ENCODE peak calls at places on chromosomes 11 and 22, in five cellular contexts. One of them, this sample, is unnamed.

GRCh38 chr22:17770180-17771077 is 3.8 kb downstream of the BID start:
- DNase-seq in neural progenitor cell: no peak
- DNase-seq in transverse colon: no peak
- DNase-seq in cardiac fibroblast: no peak
- DNase-seq in CD8-positive, alpha-beta T cell: no peak
- DNase-seq in this sample: no peak

GRCh38 chr11:73334244-73335203 is 26.4 kb downstream of the ARHGEF17 start:
- DNase-seq in neural progenitor cell: peak; percentile 39
- DNase-seq in transverse colon: peak; percentile 67
- DNase-seq in cardiac fibroblast: peak; percentile 88
- DNase-seq in CD8-positive, alpha-beta T cell: no peak
- DNase-seq in this sample: no peak

GRCh38 chr11:10304495-10305261 is at the start of gene ADM:
- DNase-seq in neural progenitor cell: peak; percentile 86
- DNase-seq in transverse colon: peak; percentile 93
- DNase-seq in cardiac fibroblast: peak; percentile 96
- DNase-seq in CD8-positive, alpha-beta T cell: no peak
- DNase-seq in this sample: no peak

GRCh38 chr22:44196241-44196640 is 15.5 kb downstream of the PARVG start:
- DNase-seq in neural progenitor cell: no peak
- DNase-seq in transverse colon: no peak
- DNase-seq in cardiac fibroblast: no peak
- DNase-seq in CD8-positive, alpha-beta T cell: no peak
- DNase-seq in this sample: no peak

GRCh38 chr22:36405671-36406070 is 17.9 kb upstream of the MYH9 start:
- DNase-seq in neural progenitor cell: no peak
- DNase-seq in transverse colon: peak; percentile 56
- DNase-seq in cardiac fibroblast: peak; percentile 44
- DNase-seq in CD8-positive, alpha-beta T cell: peak; percentile 47
- DNase-seq in this sample: no peak

GRCh38 chr11:77865805-77866204 is 44.9 kb downstream of the AAMDC start:
- DNase-seq in neural progenitor cell: no peak
- DNase-seq in transverse colon: no peak
- DNase-seq in cardiac fibroblast: no peak
- DNase-seq in CD8-positive, alpha-beta T cell: no peak
- DNase-seq in this sample: no peak

GRCh38 chr22:22721681-22722309 is 77.4 kb downstream of the GGTLC2 start:
- DNase-seq in neural progenitor cell: no peak
- DNase-seq in transverse colon: no peak
- DNase-seq in cardiac fibroblast: peak; percentile 89
- DNase-seq in CD8-positive, alpha-beta T cell: peak; percentile 31
- DNase-seq in this sample: peak; percentile 72

GRCh38 chr11:45900916-45901617 is 6.0 kb downstream of the FREY1 start:
- DNase-seq in neural progenitor cell: peak; percentile 48
- DNase-seq in transverse colon: no peak
- DNase-seq in cardiac fibroblast: no peak
- DNase-seq in CD8-positive, alpha-beta T cell: no peak
- DNase-seq in this sample: no peak

GRCh38 chr11:99920956-99921355 is 766.1 kb upstream of the ARHGAP42 start:
- DNase-seq in neural progenitor cell: no peak
- DNase-seq in transverse colon: no peak
- DNase-seq in cardiac fibroblast: no peak
- DNase-seq in CD8-positive, alpha-beta T cell: no peak
- DNase-seq in this sample: no peak

GRCh38 chr11:83852012-83852411 is 565.8 kb upstream of the CCDC90B start:
- DNase-seq in neural progenitor cell: no peak
- DNase-seq in transverse colon: no peak
- DNase-seq in cardiac fibroblast: no peak
- DNase-seq in CD8-positive, alpha-beta T cell: no peak
- DNase-seq in this sample: no peak

GRCh38 chr11:22670803-22671202 is 4.4 kb downstream of the GAS2 start:
- DNase-seq in neural progenitor cell: no peak
- DNase-seq in transverse colon: no peak
- DNase-seq in cardiac fibroblast: peak; percentile 32
- DNase-seq in CD8-positive, alpha-beta T cell: no peak
- DNase-seq in this sample: no peak

GRCh38 chr22:31091106-31091975 is 10.2 kb downstream of the SMTN start:
- DNase-seq in neural progenitor cell: no peak
- DNase-seq in transverse colon: peak; percentile 62
- DNase-seq in cardiac fibroblast: no peak
- DNase-seq in CD8-positive, alpha-beta T cell: no peak
- DNase-seq in this sample: no peak

GRCh38 chr22:35313311-35314121 is 13.8 kb downstream of the TOM1 start:
- DNase-seq in neural progenitor cell: no peak
- DNase-seq in transverse colon: no peak
- DNase-seq in cardiac fibroblast: peak; percentile 97
- DNase-seq in CD8-positive, alpha-beta T cell: no peak
- DNase-seq in this sample: no peak

GRCh38 chr11:66845876-66846212 is 2.6 kb downstream of the RCE1 start:
- DNase-seq in neural progenitor cell: no peak
- DNase-seq in transverse colon: no peak
- DNase-seq in cardiac fibroblast: no peak
- DNase-seq in CD8-positive, alpha-beta T cell: no peak
- DNase-seq in this sample: no peak

GRCh38 chr11:1880746-1881441 is 10.8 kb downstream of the PRR33 start:
- DNase-seq in neural progenitor cell: no peak
- DNase-seq in transverse colon: no peak
- DNase-seq in cardiac fibroblast: peak; percentile 30
- DNase-seq in CD8-positive, alpha-beta T cell: no peak
- DNase-seq in this sample: no peak

GRCh38 chr11:92417326-92417725 is 192.7 kb downstream of the FAT3 start:
- DNase-seq in neural progenitor cell: no peak
- DNase-seq in transverse colon: no peak
- DNase-seq in cardiac fibroblast: no peak
- DNase-seq in CD8-positive, alpha-beta T cell: no peak
- DNase-seq in this sample: no peak

DNA sequence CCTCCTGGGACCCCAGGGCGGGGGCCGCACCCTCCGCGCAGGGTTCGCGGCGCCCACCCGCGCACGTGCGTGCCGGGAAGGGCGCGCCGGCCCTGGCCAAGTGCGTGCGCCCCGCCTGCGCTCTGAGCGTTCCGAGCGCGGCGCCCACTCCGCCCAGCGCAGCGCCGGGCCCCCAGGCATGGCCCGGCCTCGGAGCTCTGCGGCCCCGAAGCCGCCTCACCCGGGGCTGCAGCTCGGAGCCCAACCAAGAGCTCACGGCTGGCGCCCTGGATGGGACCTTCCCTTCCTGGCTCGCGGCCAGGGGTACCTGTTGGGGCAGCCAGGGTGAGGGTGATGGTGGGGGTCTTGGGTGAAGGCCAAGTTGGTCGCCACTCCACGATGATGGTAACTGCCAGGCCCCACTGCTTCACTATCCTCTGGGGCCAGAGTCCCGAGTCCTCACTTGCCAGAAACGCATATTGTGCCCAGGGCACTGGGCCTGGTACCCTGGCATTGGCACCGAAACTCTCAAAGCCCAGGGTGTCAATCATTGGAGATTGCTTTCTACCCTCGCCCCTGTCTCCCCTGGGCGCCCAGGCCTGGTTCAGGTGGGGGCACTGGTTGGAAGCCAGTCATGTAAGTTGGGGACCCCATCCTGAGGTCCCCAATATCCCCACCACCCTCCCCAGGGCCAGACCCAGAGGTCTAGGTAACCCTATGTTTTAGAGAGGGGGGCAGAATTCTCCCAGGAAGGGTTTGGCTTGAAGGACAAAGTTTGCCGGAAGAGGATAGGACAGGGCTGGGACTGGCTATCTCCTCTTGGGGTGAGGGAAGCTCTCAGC is 889 bp downstream of the ANO1 start:
- DNase-seq in neural progenitor cell: peak; percentile 36
- DNase-seq in transverse colon: no peak
- DNase-seq in cardiac fibroblast: no peak
- DNase-seq in CD8-positive, alpha-beta T cell: no peak
- DNase-seq in this sample: no peak
- H3K4me3 ChIP-seq in neural progenitor cell: peak overlapping the region; percentile 38
- H3K4me3 ChIP-seq in transverse colon: peak overlapping the region; percentile 32
- H3K4me3 ChIP-seq in cardiac fibroblast: no peak overlapping the region
- H3K4me3 ChIP-seq in CD8-positive, alpha-beta T cell: no peak overlapping the region
- H3K4me3 ChIP-seq in this sample: no peak overlapping the region

GRCh38 chr11:124970925-124971324 is 16.9 kb downstream of the CCDC15 start:
- DNase-seq in neural progenitor cell: peak; percentile 48
- DNase-seq in transverse colon: no peak
- DNase-seq in cardiac fibroblast: peak; percentile 65
- DNase-seq in CD8-positive, alpha-beta T cell: no peak
- DNase-seq in this sample: no peak
- TF ChIP-seq CTCF in neural progenitor cell: peak; percentile 43
- TF ChIP-seq CTCF in transverse colon: no peak
- TF ChIP-seq CTCF in cardiac fibroblast: no peak
- TF ChIP-seq CTCF in CD8-positive, alpha-beta T cell: no peak
- TF ChIP-seq CTCF in this sample: peak; percentile 11

GRCh38 chr11:27347949-27348879 is 14.8 kb downstream of the CCDC34 start:
- DNase-seq in neural progenitor cell: peak; percentile 61
- DNase-seq in transverse colon: no peak
- DNase-seq in cardiac fibroblast: no peak
- DNase-seq in CD8-positive, alpha-beta T cell: no peak
- DNase-seq in this sample: no peak
- H3K4me3 ChIP-seq in neural progenitor cell: peak overlapping the region; percentile 25
- H3K4me3 ChIP-seq in transverse colon: no peak overlapping the region
- H3K4me3 ChIP-seq in cardiac fibroblast: no peak overlapping the region
- H3K4me3 ChIP-seq in CD8-positive, alpha-beta T cell: no peak overlapping the region
- H3K4me3 ChIP-seq in this sample: no peak overlapping the region

GRCh38 chr11:120228794-120229384 is 11.1 kb upstream of the POU2F3 start:
- DNase-seq in neural progenitor cell: peak; percentile 40
- DNase-seq in transverse colon: no peak
- DNase-seq in cardiac fibroblast: no peak
- DNase-seq in CD8-positive, alpha-beta T cell: no peak
- DNase-seq in this sample: no peak
- TF ChIP-seq CTCF in neural progenitor cell: peak; percentile 46
- TF ChIP-seq CTCF in transverse colon: no peak
- TF ChIP-seq CTCF in cardiac fibroblast: peak; percentile 17
- TF ChIP-seq CTCF in CD8-positive, alpha-beta T cell: no peak
- TF ChIP-seq CTCF in this sample: peak; percentile 33

DNA sequence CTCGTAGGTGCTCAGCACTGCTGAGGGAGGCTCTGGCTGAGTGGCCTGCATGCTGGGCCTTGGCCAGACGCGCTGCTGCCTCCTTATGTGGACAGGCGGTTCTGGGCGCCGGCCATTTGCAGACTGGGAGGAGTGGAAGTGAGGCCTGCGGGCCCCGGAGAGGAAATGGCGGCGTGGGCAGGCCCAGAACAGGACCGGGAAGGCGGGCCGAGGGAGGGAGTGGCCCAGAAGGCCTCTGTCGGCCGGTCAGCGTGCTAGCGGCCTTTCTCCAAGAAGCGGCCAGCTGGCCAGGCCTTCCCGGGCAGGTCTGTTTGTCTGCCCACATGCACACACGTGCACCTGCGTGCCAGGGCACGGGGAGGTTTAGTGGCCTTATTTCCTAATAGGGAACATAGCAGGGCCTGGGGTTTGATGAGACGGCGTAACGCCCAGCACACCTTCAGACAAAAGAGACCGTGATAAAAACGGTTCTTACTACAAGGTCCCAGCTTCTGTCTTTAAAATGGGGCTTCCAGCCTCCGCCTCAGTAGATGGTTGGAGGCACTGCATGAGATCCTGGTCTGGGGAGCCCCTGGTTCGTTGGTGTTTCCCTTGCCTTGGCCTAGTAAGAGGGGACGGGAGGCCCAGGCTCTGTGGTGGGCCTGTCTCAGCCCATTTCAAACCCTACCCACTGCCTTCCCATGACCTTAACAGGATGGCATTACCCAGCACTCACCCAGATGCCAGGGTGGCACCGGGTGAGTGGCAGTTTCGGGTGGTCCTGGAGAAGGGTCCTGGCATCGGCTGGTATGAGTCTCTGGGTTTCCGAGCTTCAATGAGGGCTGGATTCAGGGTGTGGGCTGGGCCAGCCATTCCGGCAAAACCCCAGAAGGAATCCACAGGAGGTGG is 65.1 kb upstream of the PPARA start:
- DNase-seq in neural progenitor cell: no peak
- DNase-seq in transverse colon: peak; percentile 69
- DNase-seq in cardiac fibroblast: peak; percentile 93
- DNase-seq in CD8-positive, alpha-beta T cell: no peak
- DNase-seq in this sample: no peak
- H3K4me3 ChIP-seq in neural progenitor cell: no peak overlapping the region
- H3K4me3 ChIP-seq in transverse colon: peak overlapping the region; percentile 13
- H3K4me3 ChIP-seq in cardiac fibroblast: peak overlapping the region; percentile 72
- H3K4me3 ChIP-seq in CD8-positive, alpha-beta T cell: no peak overlapping the region
- H3K4me3 ChIP-seq in this sample: no peak overlapping the region

GRCh38 chr11:32334822-32335221 is 100.5 kb downstream of the WT1 start:
- DNase-seq in neural progenitor cell: peak; percentile 67
- DNase-seq in transverse colon: peak; percentile 23
- DNase-seq in cardiac fibroblast: peak; percentile 21
- DNase-seq in CD8-positive, alpha-beta T cell: no peak
- DNase-seq in this sample: no peak
- TF ChIP-seq CTCF in neural progenitor cell: peak; percentile 64
- TF ChIP-seq CTCF in transverse colon: peak; percentile 25
- TF ChIP-seq CTCF in cardiac fibroblast: peak; percentile 31
- TF ChIP-seq CTCF in CD8-positive, alpha-beta T cell: no peak
- TF ChIP-seq CTCF in this sample: peak; percentile 44

DNA sequence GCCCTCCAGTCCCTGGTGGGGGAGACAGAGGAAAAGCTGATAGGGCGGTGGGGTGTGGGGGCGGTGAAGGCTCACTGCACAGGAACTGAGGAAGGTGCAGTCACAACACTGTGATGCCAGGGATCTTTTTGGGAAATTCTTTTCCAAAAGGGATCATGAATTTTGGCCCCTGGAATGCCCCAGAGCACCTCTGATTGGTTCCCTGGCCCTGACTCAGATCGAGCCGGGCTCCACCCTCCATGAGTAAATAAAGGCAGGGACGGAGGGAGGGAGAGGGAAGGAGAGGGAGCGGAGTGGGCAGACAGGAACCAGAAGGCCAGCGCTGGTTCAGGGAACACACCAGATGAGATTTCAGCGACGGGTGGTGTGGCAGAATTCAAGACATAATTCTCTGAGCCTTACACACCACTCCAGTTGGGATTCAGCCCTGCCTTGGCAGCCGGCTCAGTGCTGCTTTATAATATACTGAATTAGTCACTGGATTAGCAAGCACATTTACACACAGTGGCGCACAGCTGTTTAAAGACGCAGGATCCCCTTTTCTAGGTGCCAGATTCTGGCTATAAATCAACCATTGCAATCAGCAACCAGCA is 80.3 kb downstream of the ETS1 start:
- DNase-seq in neural progenitor cell: no peak
- DNase-seq in transverse colon: peak; percentile 88
- DNase-seq in cardiac fibroblast: peak; percentile 97
- DNase-seq in CD8-positive, alpha-beta T cell: no peak
- DNase-seq in this sample: no peak
- H3K4me3 ChIP-seq in neural progenitor cell: no peak overlapping the region
- H3K4me3 ChIP-seq in transverse colon: peak overlapping the region; percentile 37
- H3K4me3 ChIP-seq in cardiac fibroblast: peak overlapping the region; percentile 5
- H3K4me3 ChIP-seq in CD8-positive, alpha-beta T cell: peak overlapping the region; percentile 94
- H3K4me3 ChIP-seq in this sample: peak overlapping the region; percentile 18

GRCh38 chr22:47162865-47163264 is 400.4 kb downstream of the TBC1D22A start:
- DNase-seq in neural progenitor cell: no peak
- DNase-seq in transverse colon: peak; percentile 3
- DNase-seq in cardiac fibroblast: no peak
- DNase-seq in CD8-positive, alpha-beta T cell: no peak
- DNase-seq in this sample: no peak
- TF ChIP-seq CTCF in neural progenitor cell: no peak
- TF ChIP-seq CTCF in transverse colon: no peak
- TF ChIP-seq CTCF in cardiac fibroblast: no peak
- TF ChIP-seq CTCF in CD8-positive, alpha-beta T cell: no peak
- TF ChIP-seq CTCF in this sample: no peak

This sample was measured in GM12864.